ENCODE peak calls at places on chromosomes 2 and 18, in six cellular contexts. One of them, this sample, is unnamed.

GRCh38 chr2:74740395-74741075 is 86.5 kb downstream of the SEMA4F start:
- DNase-seq in upper lobe of right lung: peak; percentile 79
- DNase-seq in left lung: peak; percentile 82
- DNase-seq in fibroblast of pulmonary artery: peak; percentile 91
- DNase-seq in choroid plexus epithelial cell: peak; percentile 66
- DNase-seq in K562: no peak
- DNase-seq in this sample: peak; percentile 100

GRCh38 chr2:241678784-241679540 is 7.7 kb downstream of the DTYMK start:
- DNase-seq in left lung: peak; percentile 51
- DNase-seq in choroid plexus epithelial cell: peak; percentile 49
- DNase-seq in fibroblast of pulmonary artery: no peak
- DNase-seq in upper lobe of right lung: no peak
- DNase-seq in K562: no peak
- DNase-seq in this sample: no peak

GRCh38 chr2:29281585-29281984 is 166.4 kb downstream of the CLIP4 start:
- DNase-seq in upper lobe of right lung: no peak
- DNase-seq in K562: no peak
- DNase-seq in left lung: no peak
- DNase-seq in choroid plexus epithelial cell: peak; percentile 91
- DNase-seq in fibroblast of pulmonary artery: peak; percentile 63
- DNase-seq in this sample: peak; percentile 50

GRCh38 chr2:75356857-75357256 is 157.5 kb upstream of the TACR1 start:
- DNase-seq in upper lobe of right lung: no peak
- DNase-seq in fibroblast of pulmonary artery: no peak
- DNase-seq in K562: no peak
- DNase-seq in left lung: no peak
- DNase-seq in choroid plexus epithelial cell: no peak
- DNase-seq in this sample: no peak

GRCh38 chr2:227406177-227407031 is 18.7 kb upstream of the SCYGR1 start:
- DNase-seq in upper lobe of right lung: no peak
- DNase-seq in fibroblast of pulmonary artery: peak; percentile 99
- DNase-seq in left lung: no peak
- DNase-seq in choroid plexus epithelial cell: peak; percentile 96
- DNase-seq in K562: peak; percentile 42
- DNase-seq in this sample: peak; percentile 96

GRCh38 chr18:77130229-77131099 is 2.1 kb downstream of the MBP start:
- DNase-seq in fibroblast of pulmonary artery: no peak
- DNase-seq in choroid plexus epithelial cell: no peak
- DNase-seq in upper lobe of right lung: peak; percentile 48
- DNase-seq in left lung: no peak
- DNase-seq in K562: no peak
- DNase-seq in this sample: no peak

GRCh38 chr2:169006665-169007064 is 24.5 kb downstream of the ABCB11 start:
- DNase-seq in upper lobe of right lung: no peak
- DNase-seq in K562: no peak
- DNase-seq in fibroblast of pulmonary artery: no peak
- DNase-seq in left lung: no peak
- DNase-seq in choroid plexus epithelial cell: no peak
- DNase-seq in this sample: no peak

GRCh38 chr18:31875301-31875700 is 67.6 kb downstream of the TRAPPC8 start:
- DNase-seq in choroid plexus epithelial cell: no peak
- DNase-seq in left lung: peak; percentile 17
- DNase-seq in fibroblast of pulmonary artery: no peak
- DNase-seq in upper lobe of right lung: no peak
- DNase-seq in K562: no peak
- DNase-seq in this sample: no peak

GRCh38 chr18:70195852-70196434 is 9.5 kb downstream of the RTTN start:
- DNase-seq in K562: no peak
- DNase-seq in left lung: no peak
- DNase-seq in fibroblast of pulmonary artery: peak; percentile 77
- DNase-seq in choroid plexus epithelial cell: peak; percentile 82
- DNase-seq in upper lobe of right lung: no peak
- DNase-seq in this sample: peak; percentile 66

GRCh38 chr18:58567453-58568196 is 61.3 kb downstream of the ALPK2 start:
- DNase-seq in fibroblast of pulmonary artery: peak; percentile 90
- DNase-seq in upper lobe of right lung: no peak
- DNase-seq in choroid plexus epithelial cell: peak; percentile 98
- DNase-seq in left lung: no peak
- DNase-seq in K562: no peak
- DNase-seq in this sample: peak; percentile 99

GRCh38 chr2:20666364-20667150 is at the start of gene GDF7:
- DNase-seq in choroid plexus epithelial cell: no peak
- DNase-seq in K562: peak; percentile 44
- DNase-seq in fibroblast of pulmonary artery: no peak
- DNase-seq in left lung: peak; percentile 78
- DNase-seq in upper lobe of right lung: peak; percentile 65
- DNase-seq in this sample: no peak

GRCh38 chr18:49784427-49785185 is 28.7 kb downstream of the ACAA2 start:
- DNase-seq in fibroblast of pulmonary artery: peak; percentile 64
- DNase-seq in left lung: no peak
- DNase-seq in K562: no peak
- DNase-seq in choroid plexus epithelial cell: peak; percentile 60
- DNase-seq in upper lobe of right lung: no peak
- DNase-seq in this sample: peak; percentile 60
- TF ChIP-seq CTCF in fibroblast of pulmonary artery: peak; percentile 44
- TF ChIP-seq CTCF in left lung: no peak
- TF ChIP-seq CTCF in K562: peak; percentile 14
- TF ChIP-seq CTCF in choroid plexus epithelial cell: peak; percentile 54
- TF ChIP-seq CTCF in upper lobe of right lung: peak; percentile 23
- TF ChIP-seq CTCF in this sample: peak; percentile 25

DNA sequence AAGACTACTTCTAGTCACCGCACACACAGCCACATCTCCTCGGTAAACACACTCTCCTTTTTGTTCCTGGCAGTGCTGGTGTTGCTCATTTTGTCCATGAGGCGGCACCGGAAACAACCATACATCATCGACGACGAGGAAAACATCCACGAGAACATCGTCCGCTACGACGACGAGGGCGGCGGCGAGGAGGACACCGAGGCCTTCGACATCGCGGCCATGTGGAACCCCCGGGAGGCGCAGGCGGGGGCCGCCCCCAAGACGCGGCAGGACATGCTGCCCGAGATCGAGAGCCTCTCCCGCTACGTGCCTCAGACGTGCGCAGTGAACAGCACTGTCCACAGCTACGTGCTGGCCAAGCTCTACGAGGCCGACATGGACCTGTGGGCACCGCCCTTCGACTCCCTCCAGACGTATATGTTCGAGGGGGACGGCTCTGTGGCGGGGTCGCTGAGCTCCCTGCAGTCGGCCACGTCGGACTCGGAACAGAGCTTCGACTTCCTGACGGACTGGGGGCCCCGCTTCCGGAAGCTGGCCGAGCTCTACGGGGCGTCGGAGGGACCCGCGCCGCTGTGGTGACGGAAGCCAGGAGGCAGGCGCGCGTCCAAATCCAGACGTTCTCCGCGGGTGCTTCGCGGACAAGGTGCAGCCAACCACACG is 221.0 kb downstream of the CDH20 start:
- DNase-seq in left lung: peak; percentile 79
- DNase-seq in fibroblast of pulmonary artery: no peak
- DNase-seq in choroid plexus epithelial cell: no peak
- DNase-seq in K562: no peak
- DNase-seq in upper lobe of right lung: no peak
- DNase-seq in this sample: no peak
- H3K4me3 ChIP-seq in left lung: no peak overlapping the region
- H3K4me3 ChIP-seq in fibroblast of pulmonary artery: no peak overlapping the region
- H3K4me3 ChIP-seq in choroid plexus epithelial cell: no peak overlapping the region
- H3K4me3 ChIP-seq in K562: no peak overlapping the region
- H3K4me3 ChIP-seq in upper lobe of right lung: peak overlapping the region; percentile 23
- H3K4me3 ChIP-seq in this sample: peak overlapping the region; percentile 8

GRCh38 chr2:192288290-192288689 is 93.6 kb upstream of the TMEFF2 start:
- DNase-seq in upper lobe of right lung: no peak
- DNase-seq in choroid plexus epithelial cell: no peak
- DNase-seq in fibroblast of pulmonary artery: no peak
- DNase-seq in K562: no peak
- DNase-seq in left lung: no peak
- DNase-seq in this sample: no peak

GRCh38 chr2:192283450-192283849 is 88.7 kb upstream of the TMEFF2 start:
- DNase-seq in choroid plexus epithelial cell: no peak
- DNase-seq in left lung: no peak
- DNase-seq in K562: no peak
- DNase-seq in fibroblast of pulmonary artery: no peak
- DNase-seq in upper lobe of right lung: no peak
- DNase-seq in this sample: no peak

GRCh38 chr2:192286093-192286701 is 91.5 kb upstream of the TMEFF2 start:
- DNase-seq in left lung: no peak
- DNase-seq in choroid plexus epithelial cell: peak; percentile 83
- DNase-seq in upper lobe of right lung: no peak
- DNase-seq in K562: no peak
- DNase-seq in fibroblast of pulmonary artery: peak; percentile 82
- DNase-seq in this sample: peak; percentile 66
- TF ChIP-seq CTCF in left lung: peak; percentile 18
- TF ChIP-seq CTCF in choroid plexus epithelial cell: peak; percentile 85
- TF ChIP-seq CTCF in upper lobe of right lung: peak; percentile 19
- TF ChIP-seq CTCF in K562: peak; percentile 4
- TF ChIP-seq CTCF in fibroblast of pulmonary artery: peak; percentile 79
- TF ChIP-seq CTCF in this sample: peak; percentile 74

GRCh38 chr18:9140984-9141383 is 4.4 kb downstream of the ANKRD12 start:
- DNase-seq in upper lobe of right lung: no peak
- DNase-seq in left lung: no peak
- DNase-seq in K562: no peak
- DNase-seq in fibroblast of pulmonary artery: no peak
- DNase-seq in choroid plexus epithelial cell: no peak
- DNase-seq in this sample: no peak

GRCh38 chr18:9140381-9140780 is 3.8 kb downstream of the ANKRD12 start:
- DNase-seq in K562: no peak
- DNase-seq in upper lobe of right lung: no peak
- DNase-seq in choroid plexus epithelial cell: no peak
- DNase-seq in fibroblast of pulmonary artery: no peak
- DNase-seq in left lung: no peak
- DNase-seq in this sample: no peak

GRCh38 chr18:9137168-9138066 is 836 bp downstream of the ANKRD12 start:
- DNase-seq in upper lobe of right lung: peak; percentile 86
- DNase-seq in choroid plexus epithelial cell: peak; percentile 78
- DNase-seq in K562: peak; percentile 84
- DNase-seq in fibroblast of pulmonary artery: peak; percentile 75
- DNase-seq in left lung: peak; percentile 91
- DNase-seq in this sample: peak; percentile 79

GRCh38 chr18:9136315-9137141 is at the start of gene ANKRD12:
- DNase-seq in upper lobe of right lung: peak; percentile 99
- DNase-seq in fibroblast of pulmonary artery: peak; percentile 98
- DNase-seq in choroid plexus epithelial cell: peak; percentile 98
- DNase-seq in left lung: peak; percentile 99
- DNase-seq in K562: peak; percentile 99
- DNase-seq in this sample: peak; percentile 98

DNA sequence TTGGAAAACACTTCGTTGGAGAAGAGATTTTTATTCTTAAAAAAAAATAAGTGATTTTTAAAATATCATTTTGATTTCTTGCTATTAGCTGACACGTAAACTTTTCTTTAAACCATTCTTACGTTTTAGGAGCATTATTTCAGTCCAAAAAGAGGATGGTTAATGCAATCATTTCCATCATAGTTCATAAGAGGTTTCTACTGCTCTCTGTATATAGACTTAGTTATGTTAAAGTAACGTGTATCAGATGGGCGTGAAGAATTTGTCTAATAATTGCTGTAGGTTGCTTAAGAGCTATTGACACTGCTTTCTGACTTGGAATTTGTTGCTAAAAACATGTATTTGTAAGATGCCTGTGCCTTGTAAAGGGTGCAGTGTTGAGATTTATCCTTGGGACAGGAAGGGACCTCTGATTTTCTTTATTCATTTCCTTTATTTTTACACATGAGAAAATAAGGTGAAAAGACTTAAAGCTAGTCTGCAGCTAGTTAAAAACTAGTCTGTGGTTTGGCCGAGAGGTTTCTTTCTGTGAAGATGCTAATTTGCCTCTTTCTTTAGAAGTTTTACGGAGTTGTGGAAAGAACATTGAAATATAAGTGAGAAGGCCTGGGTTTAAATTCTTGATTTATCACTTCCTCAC is 2.9 kb downstream of the ANKRD12 start:
- DNase-seq in upper lobe of right lung: no peak
- DNase-seq in choroid plexus epithelial cell: no peak
- DNase-seq in left lung: no peak
- DNase-seq in fibroblast of pulmonary artery: no peak
- DNase-seq in K562: no peak
- DNase-seq in this sample: no peak
- H3K4me3 ChIP-seq in upper lobe of right lung: peak overlapping the region; percentile 76
- H3K4me3 ChIP-seq in choroid plexus epithelial cell: no peak overlapping the region
- H3K4me3 ChIP-seq in left lung: no peak overlapping the region
- H3K4me3 ChIP-seq in fibroblast of pulmonary artery: no peak overlapping the region
- H3K4me3 ChIP-seq in K562: peak overlapping the region; percentile 75
- H3K4me3 ChIP-seq in this sample: no peak overlapping the region

GRCh38 chr18:34947711-34948125 is 93.5 kb upstream of the MAPRE2 start:
- DNase-seq in upper lobe of right lung: no peak
- DNase-seq in left lung: no peak
- DNase-seq in fibroblast of pulmonary artery: peak; percentile 39
- DNase-seq in choroid plexus epithelial cell: peak; percentile 81
- DNase-seq in K562: no peak
- DNase-seq in this sample: peak; percentile 19

GRCh38 chr18:34942276-34942675 is 98.9 kb upstream of the MAPRE2 start:
- DNase-seq in left lung: no peak
- DNase-seq in fibroblast of pulmonary artery: no peak
- DNase-seq in upper lobe of right lung: no peak
- DNase-seq in K562: no peak
- DNase-seq in choroid plexus epithelial cell: peak; percentile 48
- DNase-seq in this sample: no peak

GRCh38 chr18:34943587-34943986 is 97.6 kb upstream of the MAPRE2 start:
- DNase-seq in choroid plexus epithelial cell: no peak
- DNase-seq in K562: no peak
- DNase-seq in left lung: no peak
- DNase-seq in upper lobe of right lung: no peak
- DNase-seq in fibroblast of pulmonary artery: no peak
- DNase-seq in this sample: no peak

GRCh38 chr18:34938102-34938501 is 103.1 kb upstream of the MAPRE2 start:
- DNase-seq in upper lobe of right lung: no peak
- DNase-seq in choroid plexus epithelial cell: peak; percentile 24
- DNase-seq in K562: no peak
- DNase-seq in left lung: no peak
- DNase-seq in fibroblast of pulmonary artery: no peak
- DNase-seq in this sample: no peak

GRCh38 chr18:34942975-34943374 is 98.2 kb upstream of the MAPRE2 start:
- DNase-seq in K562: no peak
- DNase-seq in fibroblast of pulmonary artery: no peak
- DNase-seq in choroid plexus epithelial cell: no peak
- DNase-seq in left lung: no peak
- DNase-seq in upper lobe of right lung: no peak
- DNase-seq in this sample: no peak
- TF ChIP-seq CTCF in K562: peak; percentile 37
- TF ChIP-seq CTCF in fibroblast of pulmonary artery: no peak
- TF ChIP-seq CTCF in choroid plexus epithelial cell: no peak
- TF ChIP-seq CTCF in left lung: no peak
- TF ChIP-seq CTCF in upper lobe of right lung: no peak
- TF ChIP-seq CTCF in this sample: no peak

GRCh38 chr2:144507441-144508161 is 12.3 kb downstream of the ZEB2 start:
- DNase-seq in choroid plexus epithelial cell: no peak
- DNase-seq in upper lobe of right lung: no peak
- DNase-seq in left lung: no peak
- DNase-seq in K562: no peak
- DNase-seq in fibroblast of pulmonary artery: no peak
- DNase-seq in this sample: no peak
- H3K4me3 ChIP-seq in choroid plexus epithelial cell: no peak overlapping the region
- H3K4me3 ChIP-seq in upper lobe of right lung: peak overlapping the region; percentile 25
- H3K4me3 ChIP-seq in left lung: no peak overlapping the region
- H3K4me3 ChIP-seq in K562: no peak overlapping the region
- H3K4me3 ChIP-seq in fibroblast of pulmonary artery: peak overlapping the region; percentile 13
- H3K4me3 ChIP-seq in this sample: no peak overlapping the region